ENCODE peak calls at places on chromosome X, in ten cellular contexts. B, G, D, M, U, A, E, W, K and C are unnamed samples.

GRCh38 chrX:56788717-56789122 is 59.7 kb downstream of the NBDY start:
- DNase-seq in M (no peak), A (peak; percentile 34), E (peak; percentile 85), D (no peak), G (no peak), U (no peak), B (no peak), W (no peak), K (peak; percentile 84), C (no peak)

GRCh38 chrX:150163181-150163930 is 199.8 kb upstream of the MAMLD1 start:
- DNase-seq in G (no peak), B (no peak), M (no peak), D (no peak), E (no peak), A (peak; percentile 4), U (no peak), W (no peak), K (peak; percentile 22), C (peak; percentile 65)

GRCh38 chrX:56284269-56284668 is 52.1 kb downstream of the KLF8 start:
- DNase-seq in K (no peak), A (no peak), G (no peak), W (no peak), B (no peak), E (no peak), U (no peak), M (no peak), D (no peak), C (no peak)

GRCh38 chrX:46298821-46299220 is 246.4 kb downstream of the ZNF674 start:
- DNase-seq in M (no peak), U (no peak), G (no peak), D (no peak), W (no peak), B (no peak), A (no peak), K (peak; percentile 20), E (no peak), C (no peak)

GRCh38 chrX:145405012-145405411 is 157.7 kb downstream of the SPANXN1 start:
- DNase-seq in A (peak; percentile 15), E (no peak), G (peak; percentile 31), U (no peak), D (peak; percentile 29), B (no peak), K (peak; percentile 14), M (no peak), W (no peak), C (no peak)

GRCh38 chrX:154046262-154046771 is 26.6 kb upstream of the IRAK1 start:
- DNase-seq in W (peak; percentile 43), G (no peak), M (no peak), E (no peak), D (no peak), A (peak; percentile 31), K (peak; percentile 96), B (no peak), U (no peak), C (no peak)

GRCh38 chrX:10620121-10620699 is at the start of gene MID1:
- DNase-seq in M (peak; percentile 77), B (no peak), G (peak; percentile 46), U (peak; percentile 74), D (peak; percentile 78), K (peak; percentile 76), E (peak; percentile 92), W (peak; percentile 66), A (peak; percentile 73), C (no peak)

GRCh38 chrX:142613403-142613802 is 408.3 kb upstream of the MAGEC2 start:
- DNase-seq in A (no peak), U (no peak), W (no peak), D (no peak), M (no peak), G (no peak), E (no peak), K (no peak), B (no peak), C (no peak)

GRCh38 chrX:3026074-3026588 is 15.1 kb upstream of the ARSF start:
- DNase-seq in E (peak; percentile 40), W (no peak), B (no peak), M (no peak), K (no peak), G (no peak), A (peak; percentile 37), D (no peak), U (no peak), C (peak; percentile 36)

GRCh38 chrX:34503119-34503518 is 154.0 kb downstream of the TMEM47 start:
- DNase-seq in W (no peak), M (no peak), A (no peak), G (no peak), B (no peak), K (no peak), D (no peak), E (no peak), U (no peak), C (no peak)

GRCh38 chrX:22534643-22535042 is 261.9 kb downstream of the CBLL2 start:
- DNase-seq in G (no peak), W (peak; percentile 3), A (no peak), E (no peak), D (no peak), K (peak; percentile 89), B (no peak), M (no peak), U (no peak), C (no peak)

GRCh38 chrX:138858438-138858837 is 146.9 kb upstream of the FGF13 start:
- DNase-seq in G (no peak), D (no peak), A (no peak), K (peak; percentile 83), M (no peak), B (no peak), W (no peak), U (no peak), E (no peak), C (no peak)

GRCh38 chrX:10922158-10922557 is 189.0 kb upstream of the HCCS start:
- DNase-seq in D (no peak), G (no peak), U (no peak), A (no peak), K (peak; percentile 88), B (peak; percentile 82), W (no peak), E (no peak), M (no peak), C (no peak)

GRCh38 chrX:9682456-9682855 is 83.2 kb downstream of the GPR143 start:
- DNase-seq in G (no peak), D (no peak), W (no peak), U (no peak), B (no peak), M (no peak), A (peak; percentile 13), E (no peak), K (peak; percentile 42), C (no peak)

DNA sequence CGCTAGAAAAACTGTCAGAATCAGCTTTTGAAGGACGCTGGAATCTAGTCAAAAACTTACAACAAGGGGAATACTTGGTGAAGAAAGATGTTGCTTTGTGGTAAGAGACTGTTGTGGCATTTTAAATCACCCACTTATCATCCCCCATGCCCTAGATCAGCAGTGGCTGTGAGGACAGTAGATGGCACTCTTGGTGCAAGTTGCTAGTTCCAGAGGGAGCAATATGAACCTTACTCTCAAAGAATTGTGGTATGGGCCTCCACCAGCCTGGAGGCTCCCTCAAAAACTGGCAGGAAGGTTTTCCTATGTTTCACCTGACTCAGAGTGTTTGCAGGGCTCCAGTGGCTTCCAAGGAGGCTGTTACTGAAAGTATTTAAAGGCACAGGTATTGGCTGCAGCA is 37.7 kb upstream of the SLC16A2 start:
- DNase-seq in E (no peak), A (peak; percentile 15), K (peak; percentile 70), G (peak; percentile 1), D (peak; percentile 41), U (peak; percentile 32), W (peak; percentile 28), M (no peak), B (no peak), C (no peak)
- TF ChIP-seq CTCF in E (no peak), A (peak; percentile 41), K (peak; percentile 75), G (peak; percentile 58), D (peak; percentile 62), U (no peak), W (peak; percentile 66), M (peak; percentile 24), B (peak; percentile 72), C (peak; percentile 66)

DNA sequence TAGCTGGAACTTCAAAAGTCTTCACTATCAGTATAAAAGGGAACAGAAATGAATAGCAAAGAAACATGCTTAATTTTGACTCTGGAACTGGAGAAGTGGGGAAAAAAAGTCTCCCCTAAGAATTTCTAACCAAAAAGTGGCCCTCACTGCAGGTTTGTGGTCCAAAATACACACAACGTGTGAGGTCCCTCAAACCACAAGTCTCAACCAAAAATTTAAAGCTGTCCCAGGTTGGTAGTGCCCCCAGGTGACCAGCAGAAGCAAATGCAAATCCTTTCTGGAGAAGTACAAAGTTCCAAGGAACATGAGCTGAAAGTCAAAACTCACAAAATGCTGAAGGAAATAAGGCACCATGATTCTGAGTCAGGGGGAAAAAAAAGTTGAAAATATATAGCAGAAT is 23.6 kb upstream of the VAMP7 start:
- DNase-seq in K (peak; percentile 18), A (no peak), G (no peak), U (no peak), E (no peak), W (no peak), M (no peak), B (no peak), D (peak; percentile 9), C (no peak)
- TF ChIP-seq CTCF in K (peak; percentile 31), A (peak; percentile 10), G (peak; percentile 30), U (no peak), E (no peak), W (no peak), M (no peak), B (peak; percentile 45), D (peak; percentile 49), C (peak; percentile 11)

DNA sequence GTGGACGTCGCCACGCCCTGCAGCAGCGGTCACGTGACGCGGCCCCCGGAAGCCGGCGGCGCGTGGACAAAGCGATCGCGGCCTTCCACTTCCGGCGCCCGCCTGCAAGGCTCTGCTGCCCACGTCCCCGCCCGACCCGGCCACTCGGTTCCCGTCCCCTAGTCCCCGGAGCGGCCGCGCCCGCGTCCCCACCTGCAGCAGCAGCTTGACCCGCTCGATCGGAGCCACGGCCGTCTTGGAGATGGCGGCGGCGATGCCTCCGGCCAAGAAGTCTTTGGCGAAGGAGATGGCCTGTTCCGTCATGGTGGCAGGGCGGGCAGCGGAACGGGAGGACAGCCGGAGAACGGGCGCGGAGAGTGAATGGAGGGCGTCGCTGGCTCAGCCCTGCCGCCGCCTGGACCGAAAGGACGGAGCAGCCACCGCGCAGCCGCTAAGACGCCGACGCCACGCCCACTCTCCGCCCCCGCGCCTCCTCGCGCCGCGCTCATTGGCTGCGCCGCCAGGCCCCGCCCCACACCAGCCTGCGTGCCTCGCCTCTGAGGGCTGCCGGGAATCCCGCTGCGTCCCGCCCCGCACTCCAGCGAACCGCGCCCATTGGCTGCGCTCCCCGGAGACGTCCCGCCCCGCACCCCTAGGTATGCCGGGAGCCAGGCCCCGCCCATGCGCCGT is at the start of gene SLC25A6:
- DNase-seq in A (peak; percentile 98), E (peak; percentile 100), K (peak; percentile 95), B (peak; percentile 33), M (peak; percentile 99), W (peak; percentile 99), U (peak; percentile 100), D (peak; percentile 98), G (peak; percentile 99), C (peak; percentile 100)
- TF ChIP-seq CTCF in A (peak; percentile 42), E (no peak), K (no peak), B (no peak), M (no peak), W (peak; percentile 35), U (no peak), D (no peak), G (peak; percentile 42), C (no peak)

DNA sequence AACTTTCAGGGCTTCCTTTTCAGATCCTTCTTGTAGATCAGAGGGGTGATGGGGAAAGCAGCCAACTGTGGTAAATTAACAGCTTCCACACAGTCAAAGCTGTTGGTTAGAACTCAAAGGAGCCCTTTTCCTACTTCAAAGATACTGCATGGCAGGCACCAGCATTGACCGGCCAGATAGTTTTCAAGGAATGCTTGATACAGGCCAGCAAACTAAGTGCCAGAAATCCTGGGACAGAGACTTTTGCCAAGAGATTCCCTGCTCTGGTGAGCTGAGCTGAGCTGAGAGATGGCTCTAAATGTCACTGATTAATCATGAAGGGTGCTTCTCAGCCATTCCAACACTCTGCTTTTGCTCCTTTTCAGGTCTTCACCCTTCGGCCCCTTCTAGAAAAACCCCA is 131.5 kb upstream of the MED14 start:
- DNase-seq in A (peak; percentile 10), K (peak; percentile 63), D (no peak), B (peak; percentile 36), G (no peak), W (peak; percentile 18), U (no peak), E (no peak), M (no peak), C (no peak)
- TF ChIP-seq CTCF in A (no peak), K (no peak), D (no peak), B (no peak), G (no peak), W (no peak), U (no peak), E (no peak), M (no peak), C (no peak)